ENCODE peak calls at places on chromosome 22, in nine cellular contexts. M is astrocyte, L is IMR-90, S is mammary epithelial cell, Z is cardiac muscle cell, V is fibroblast of pulmonary artery, H is left lung, A is heart left ventricle, C is sigmoid colon. P is an unnamed sample.

GRCh38 chr22:28873183-28873964 is 10.0 kb upstream of the ZNRF3 start:
- DNase-seq in Z (no peak), H (no peak), L (peak; percentile 22), M (no peak), S (no peak), A (no peak), V (no peak), C (no peak), P (no peak)

GRCh38 chr22:28141614-28142013 is 222.6 kb upstream of the PITPNB start:
- DNase-seq in Z (peak; percentile 74), V (peak; percentile 68), M (peak; percentile 91), A (no peak), L (peak; percentile 77), S (peak; percentile 66), C (no peak), H (no peak), P (peak; percentile 60)

GRCh38 chr22:50687829-50688228 is 15.2 kb downstream of the SHANK3 start:
- DNase-seq in H (peak; percentile 42), Z (no peak), M (no peak), L (no peak), S (no peak), C (peak; percentile 48), V (no peak), A (no peak), P (no peak)

GRCh38 chr22:21865041-21865440 is 2.4 kb downstream of the MAPK1 start:
- DNase-seq in V (peak; percentile 83), L (peak; percentile 91), Z (peak; percentile 87), S (peak; percentile 78), M (peak; percentile 85), H (no peak), A (peak; percentile 32), C (peak; percentile 75), P (peak; percentile 83)

GRCh38 chr22:46813816-46814597 is 51.6 kb downstream of the TBC1D22A start:
- DNase-seq in L (peak; percentile 61), C (no peak), V (peak; percentile 77), M (peak; percentile 81), Z (peak; percentile 72), S (no peak), A (no peak), H (no peak), P (peak; percentile 46)

GRCh38 chr22:19868333-19868732 is 13.7 kb upstream of the GNB1L start:
- DNase-seq in S (no peak), Z (no peak), M (no peak), A (no peak), H (no peak), L (no peak), V (no peak), C (no peak), P (no peak)

GRCh38 chr22:50674606-50675552 is 2.3 kb downstream of the SHANK3 start:
- DNase-seq in C (no peak), V (no peak), M (no peak), L (no peak), A (no peak), Z (peak; percentile 38), S (peak; percentile 82), H (peak; percentile 90), P (peak; percentile 37)

GRCh38 chr22:49636649-49637048 is 191.0 kb downstream of the BRD1 start:
- DNase-seq in L (no peak), V (no peak), Z (no peak), S (no peak), H (peak; percentile 61), C (no peak), M (no peak), A (no peak), P (no peak)

GRCh38 chr22:34841321-34841901 is 224.5 kb upstream of the ISX start:
- DNase-seq in V (no peak), M (peak; percentile 47), H (no peak), S (no peak), Z (no peak), A (no peak), L (no peak), C (no peak), P (no peak)

GRCh38 chr22:44445731-44446130 is 52.3 kb downstream of the RTL6 start:
- DNase-seq in Z (no peak), V (no peak), C (peak; percentile 32), S (no peak), A (no peak), H (no peak), L (no peak), M (peak; percentile 11), P (no peak)

GRCh38 chr22:28112548-28113043 is 193.5 kb upstream of the PITPNB start:
- DNase-seq in C (peak; percentile 68), S (no peak), A (peak; percentile 35), L (peak; percentile 43), H (no peak), Z (peak; percentile 72), V (peak; percentile 69), M (peak; percentile 55), P (peak; percentile 76)

GRCh38 chr22:49768961-49769690 is 58.5 kb downstream of the BRD1 start:
- DNase-seq in H (peak; percentile 68), L (peak; percentile 61), S (no peak), Z (peak; percentile 83), M (no peak), A (no peak), V (peak; percentile 61), C (peak; percentile 70), P (peak; percentile 62)

GRCh38 chr22:41524809-41525449 is 19.3 kb downstream of the POLR3H start:
- DNase-seq in A (no peak), V (no peak), M (no peak), S (no peak), Z (no peak), C (no peak), L (no peak), H (no peak), P (peak; percentile 42)
- TF ChIP-seq CTCF in A (peak; percentile 17), V (no peak), M (no peak), S (no peak), Z (no peak), C (no peak), L (no peak), H (no peak), P (no peak)

GRCh38 chr22:48223488-48224190 is 1461.2 kb downstream of the TBC1D22A start:
- DNase-seq in A (no peak), M (no peak), L (no peak), H (no peak), C (no peak), S (no peak), Z (no peak), V (no peak), P (no peak)

GRCh38 chr22:48226026-48227013 is 1463.9 kb downstream of the TBC1D22A start:
- DNase-seq in C (no peak), L (no peak), A (no peak), V (no peak), M (no peak), S (no peak), Z (no peak), H (peak; percentile 37), P (no peak)

GRCh38 chr22:48224332-48224731 is 1461.9 kb downstream of the TBC1D22A start:
- DNase-seq in H (peak; percentile 33), V (no peak), A (no peak), Z (no peak), L (no peak), C (no peak), M (no peak), S (no peak), P (no peak)

GRCh38 chr22:48228468-48228867 is 1466.0 kb downstream of the TBC1D22A start:
- DNase-seq in H (peak; percentile 38), M (no peak), Z (no peak), C (no peak), L (no peak), V (no peak), A (no peak), S (no peak), P (no peak)

GRCh38 chr22:48227341-48228018 is 1465.0 kb downstream of the TBC1D22A start:
- DNase-seq in M (no peak), H (peak; percentile 34), V (no peak), A (no peak), Z (no peak), S (no peak), C (no peak), L (no peak), P (no peak)
- H3K4me3 ChIP-seq in M (no peak overlapping the region), H (no peak overlapping the region), V (no peak overlapping the region), A (no peak overlapping the region), Z (no peak overlapping the region), S (no peak overlapping the region), C (no peak overlapping the region), L (no peak overlapping the region), P (no peak overlapping the region)

DNA sequence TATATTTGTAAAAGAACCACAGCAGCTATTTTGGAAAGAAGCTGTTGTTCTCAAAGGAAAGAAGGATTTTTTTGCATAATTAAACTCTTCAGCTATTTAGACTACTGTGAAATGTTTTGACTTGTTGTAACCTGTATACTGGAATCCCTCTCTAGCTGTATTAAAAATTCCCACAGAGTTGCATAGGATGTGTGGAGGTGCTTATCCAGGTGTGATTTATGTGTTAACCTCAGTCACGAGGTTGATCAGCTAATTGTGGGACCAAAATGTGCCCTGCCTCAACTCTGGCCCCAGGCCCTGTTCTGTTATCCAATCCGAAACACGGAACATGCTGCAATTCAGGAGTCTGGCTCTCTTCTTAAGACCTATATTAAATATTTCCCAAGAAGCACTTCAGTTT is 70.1 kb downstream of the LIF start:
- DNase-seq in M (no peak), V (no peak), S (peak; percentile 72), H (no peak), C (no peak), L (no peak), A (no peak), Z (no peak), P (no peak)
- TF ChIP-seq CTCF in M (no peak), V (no peak), S (no peak), H (no peak), C (no peak), L (no peak), A (no peak), Z (no peak), P (no peak)

GRCh38 chr22:38310518-38311330 is 6.5 kb downstream of the CSNK1E start:
- DNase-seq in C (peak; percentile 80), M (no peak), H (no peak), S (no peak), A (no peak), Z (peak; percentile 15), L (no peak), V (no peak), P (no peak)

GRCh38 chr22:38312261-38312800 is 4.9 kb downstream of the CSNK1E start:
- DNase-seq in A (no peak), L (peak; percentile 42), Z (no peak), H (no peak), V (no peak), M (no peak), C (no peak), S (peak; percentile 72), P (no peak)

GRCh38 chr22:38309614-38310517 is 7.4 kb downstream of the CSNK1E start:
- DNase-seq in A (no peak), Z (no peak), V (no peak), H (no peak), L (no peak), C (no peak), S (no peak), M (no peak), P (peak; percentile 51)

GRCh38 chr22:38313384-38313955 is 3.8 kb downstream of the CSNK1E start:
- DNase-seq in V (peak; percentile 91), A (peak; percentile 87), S (peak; percentile 90), H (no peak), L (peak; percentile 96), C (peak; percentile 95), M (peak; percentile 93), Z (peak; percentile 92), P (peak; percentile 97)

DNA sequence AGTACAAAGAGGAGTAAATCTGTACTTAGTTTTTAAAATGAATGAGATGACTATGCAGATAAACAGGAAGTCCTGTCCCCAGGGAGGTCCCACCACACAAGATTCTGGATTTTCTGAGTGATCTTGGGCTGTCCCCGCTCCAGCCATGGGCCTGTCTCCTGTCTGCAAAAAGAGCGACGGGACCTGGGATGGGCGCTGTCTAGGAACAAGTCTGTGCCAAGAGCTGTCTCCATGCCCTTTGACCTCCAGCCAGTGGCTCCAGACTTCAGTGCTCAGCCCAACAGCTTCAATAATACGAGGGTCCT is 6.0 kb downstream of the CSNK1E start:
- DNase-seq in A (no peak), S (no peak), Z (peak; percentile 27), H (no peak), M (no peak), C (no peak), V (no peak), L (no peak), P (no peak)
- H3K4me3 ChIP-seq in A (no peak overlapping the region), S (no peak overlapping the region), Z (no peak overlapping the region), H (no peak overlapping the region), M (peak overlapping the region; percentile 0), C (no peak overlapping the region), V (no peak overlapping the region), L (no peak overlapping the region), P (no peak overlapping the region)

P was measured in foreskin fibroblast.